ENCODE peak calls at places on chromosomes 7 and 10, in seven cellular contexts. M is CD8-positive, alpha-beta memory T cell; A is stimulated activated CD8-positive, alpha-beta memory T cell treated with anti-CD3 and anti-CD28 coated beads, Interleukin-7, amount 100 ng/mL, for 24 hours; E is brain pericyte; X is fibroblast of the aortic adventitia; K is tibial nerve; J is HEK293T. Q is an unnamed sample.

GRCh38 chr10:89522463-89522862 is 12.9 kb downstream of the SLC16A12 start:
- DNase-seq in M (no peak), A (no peak), E (no peak), X (peak), K (no peak), J (no peak), Q (no peak)

GRCh38 chr10:58409956-58410610 is 24.9 kb downstream of the TFAM start:
- DNase-seq in M (no peak), A (no peak), E (no peak), X (no peak), K (no peak), J (no peak), Q (no peak)

GRCh38 chr7:44283381-44284211 is 41.8 kb downstream of the CAMK2B start:
- DNase-seq in M (peak), A (no peak), E (no peak), X (no peak), K (peak), J (no peak), Q (no peak)

GRCh38 chr7:77200542-77200941 is 923 bp upstream of the FGL2 start:
- DNase-seq in M (no peak), A (no peak), E (no peak), X (no peak), K (no peak), J (no peak), Q (no peak)

GRCh38 chr7:10122573-10123100 is 851.0 kb upstream of the PHF14 start:
- DNase-seq in M (no peak), A (no peak), E (no peak), X (no peak), K (no peak), J (no peak), Q (no peak)

GRCh38 chr7:768881-769504 is 41.9 kb upstream of the PRKAR1B start:
- DNase-seq in M (no peak), A (no peak), E (no peak), X (peak), K (no peak), J (no peak), Q (no peak)

GRCh38 chr7:9407816-9408215 is 974.4 kb downstream of the NXPH1 start:
- DNase-seq in M (no peak), A (no peak), E (no peak), X (no peak), K (no peak), J (no peak), Q (no peak)

GRCh38 chr7:124924906-124925305 is 4.7 kb downstream of the POT1 start:
- DNase-seq in M (no peak), A (no peak), E (no peak), X (peak), K (no peak), J (no peak), Q (no peak)

GRCh38 chr10:12947741-12948140 is 53.8 kb downstream of the CCDC3 start:
- DNase-seq in M (no peak), A (no peak), E (no peak), X (no peak), K (no peak), J (no peak), Q (no peak)

GRCh38 chr7:55309040-55309991 is 55.8 kb upstream of the LANCL2 start:
- DNase-seq in M (peak), A (peak), E (no peak), X (no peak), K (no peak), J (no peak), Q (no peak)

GRCh38 chr7:47573758-47574472 is 8.0 kb downstream of the TNS3 start:
- DNase-seq in M (no peak), A (no peak), E (no peak), X (peak), K (no peak), J (no peak), Q (peak)